ENCODE peak calls at places on chromosomes 3 and 15, in nine cellular contexts. Z, B, W, E, T, L, U, M and Y are unnamed samples.

GRCh38 chr3:187983484-187984124 is 170.4 kb upstream of the LPP start:
- DNase-seq in Z (peak), B (no peak), W (no peak), E (no peak), T (no peak), L (no peak), U (no peak), M (no peak), Y (no peak)

GRCh38 chr3:52836471-52836845 is 1.6 kb upstream of the MUSTN1 start:
- DNase-seq in Z (no peak), B (no peak), W (no peak), E (no peak), T (no peak), L (no peak), U (no peak), M (no peak), Y (no peak)

GRCh38 chr3:61132062-61132461 is 119.2 kb downstream of the FHIT start:
- DNase-seq in Z (no peak), B (no peak), W (no peak), E (no peak), T (no peak), L (no peak), U (no peak), M (no peak), Y (no peak)

GRCh38 chr15:65101891-65102708 is 12.9 kb downstream of the UBAP1L start:
- DNase-seq in Z (no peak), B (peak), W (no peak), E (no peak), T (no peak), L (peak), U (peak), M (no peak), Y (peak)

GRCh38 chr3:43152649-43153048 is 46.8 kb upstream of the POMGNT2 start:
- DNase-seq in Z (no peak), B (no peak), W (no peak), E (no peak), T (no peak), L (no peak), U (no peak), M (peak), Y (no peak)

GRCh38 chr3:44280631-44281030 is 38.9 kb downstream of the TOPAZ1 start:
- DNase-seq in Z (no peak), B (no peak), W (no peak), E (no peak), T (no peak), L (peak), U (no peak), M (no peak), Y (no peak)

GRCh38 chr15:70605606-70606410 is 157.6 kb downstream of the UACA start:
- DNase-seq in Z (peak), B (no peak), W (no peak), E (no peak), T (peak), L (peak), U (no peak), M (peak), Y (no peak)

GRCh38 chr3:186901135-186901734 is 29.1 kb upstream of the ST6GAL1 start:
- DNase-seq in Z (no peak), B (no peak), W (no peak), E (no peak), T (no peak), L (no peak), U (no peak), M (peak), Y (no peak)

GRCh38 chr3:61663728-61664492 is 102.5 kb downstream of the PTPRG start:
- DNase-seq in Z (no peak), B (no peak), W (no peak), E (no peak), T (peak), L (peak), U (no peak), M (peak), Y (no peak)

GRCh38 chr3:165459111-165459510 is 262.9 kb upstream of the SLITRK3 start:
- DNase-seq in Z (no peak), B (no peak), W (no peak), E (no peak), T (no peak), L (no peak), U (no peak), M (no peak), Y (no peak)

GRCh38 chr3:181313379-181313778 is 323.8 kb upstream of the DNAJC19 start:
- DNase-seq in Z (no peak), B (no peak), W (no peak), E (no peak), T (no peak), L (no peak), U (peak), M (no peak), Y (no peak)

GRCh38 chr3:150409125-150409526 is 1.0 kb downstream of the TSC22D2 start:
- DNase-seq in Z (no peak), B (no peak), W (no peak), E (no peak), T (no peak), L (no peak), U (no peak), M (no peak), Y (no peak)

GRCh38 chr3:169619793-169620192 is 43.7 kb downstream of the MECOM start:
- DNase-seq in Z (no peak), B (no peak), W (no peak), E (no peak), T (no peak), L (peak), U (no peak), M (no peak), Y (no peak)

GRCh38 chr15:59166601-59167265 is 39.9 kb upstream of the LDHAL6B start:
- DNase-seq in Z (no peak), B (no peak), W (no peak), E (no peak), T (no peak), L (no peak), U (no peak), M (no peak), Y (no peak)

GRCh38 chr15:67018451-67018850 is 47.0 kb upstream of the SMAD3 start:
- DNase-seq in Z (no peak), B (no peak), W (no peak), E (no peak), T (no peak), L (no peak), U (no peak), M (no peak), Y (no peak)

GRCh38 chr3:41881233-41881821 is 80.6 kb downstream of the ULK4 start:
- DNase-seq in Z (no peak), B (peak), W (no peak), E (no peak), T (peak), L (peak), U (no peak), M (peak), Y (peak)

GRCh38 chr15:50452927-50453326 is 28.7 kb downstream of the USP8 start:
- DNase-seq in Z (no peak), B (no peak), W (no peak), E (no peak), T (peak), L (no peak), U (no peak), M (peak), Y (no peak)

GRCh38 chr15:49855917-49856637 is 235.2 kb downstream of the DTWD1 start:
- DNase-seq in Z (no peak), B (no peak), W (no peak), E (no peak), T (peak), L (no peak), U (no peak), M (peak), Y (no peak)

GRCh38 chr15:67579967-67580366 is 37.5 kb downstream of the MAP2K5 start:
- DNase-seq in Z (no peak), B (no peak), W (no peak), E (no peak), T (no peak), L (no peak), U (no peak), M (no peak), Y (no peak)

GRCh38 chr3:37255990-37256308 is 81.6 kb upstream of the LRRFIP2 start:
- DNase-seq in Z (no peak), B (no peak), W (no peak), E (no peak), T (no peak), L (no peak), U (no peak), M (peak), Y (no peak)

GRCh38 chr15:68183886-68184285 is 21.2 kb downstream of the CALML4 start:
- DNase-seq in Z (no peak), B (no peak), W (no peak), E (no peak), T (peak), L (no peak), U (no peak), M (peak), Y (no peak)

GRCh38 chr3:64133991-64134390 is 91.3 kb downstream of the PRICKLE2 start:
- DNase-seq in Z (no peak), B (no peak), W (no peak), E (no peak), T (no peak), L (no peak), U (no peak), M (no peak), Y (no peak)

GRCh38 chr3:184985586-184985985 is 167.3 kb downstream of the C3orf70 start:
- DNase-seq in Z (no peak), B (no peak), W (no peak), E (no peak), T (no peak), L (no peak), U (no peak), M (no peak), Y (no peak)

GRCh38 chr3:139934557-139935070 is 371 bp upstream of the CLSTN2 start:
- DNase-seq in Z (peak), B (peak), W (peak), E (no peak), T (peak), L (peak), U (peak), M (no peak), Y (no peak)

GRCh38 chr15:70362911-70363310 is 265.2 kb upstream of the TLE3 start:
- DNase-seq in Z (peak), B (peak), W (no peak), E (no peak), T (peak), L (peak), U (peak), M (peak), Y (peak)

GRCh38 chr3:194083253-194084224 is 52.4 kb upstream of the HES1 start:
- DNase-seq in Z (no peak), B (no peak), W (no peak), E (peak), T (no peak), L (no peak), U (no peak), M (peak), Y (no peak)

GRCh38 chr3:28286595-28286994 is 45.2 kb downstream of the CMC1 start:
- DNase-seq in Z (no peak), B (no peak), W (no peak), E (no peak), T (peak), L (peak), U (no peak), M (peak), Y (no peak)

GRCh38 chr3:43378066-43378935 is 92.0 kb downstream of the SNRK start:
- DNase-seq in Z (no peak), B (no peak), W (no peak), E (peak), T (peak), L (peak), U (peak), M (peak), Y (no peak)

GRCh38 chr3:73734376-73734775 is 109.6 kb upstream of the PDZRN3 start:
- DNase-seq in Z (no peak), B (no peak), W (no peak), E (no peak), T (no peak), L (no peak), U (no peak), M (no peak), Y (no peak)

GRCh38 chr3:129412542-129413198 is 15.8 kb downstream of the EFCAB12 start:
- DNase-seq in Z (no peak), B (no peak), W (no peak), E (no peak), T (peak), L (no peak), U (no peak), M (no peak), Y (peak)

GRCh38 chr3:175598740-175599139 is 739.6 kb downstream of the NAALADL2 start:
- DNase-seq in Z (no peak), B (no peak), W (no peak), E (no peak), T (no peak), L (no peak), U (no peak), M (no peak), Y (no peak)

GRCh38 chr15:85726446-85726845 is 68.3 kb downstream of the KLHL25 start:
- DNase-seq in Z (no peak), B (no peak), W (no peak), E (no peak), T (peak), L (no peak), U (no peak), M (peak), Y (no peak)

GRCh38 chr3:187739561-187740445 is 5.5 kb downstream of the BCL6 start:
- DNase-seq in Z (peak), B (peak), W (peak), E (peak), T (peak), L (peak), U (peak), M (peak), Y (peak)

GRCh38 chr15:62734706-62735105 is 307.8 kb upstream of the TPM1 start:
- DNase-seq in Z (no peak), B (no peak), W (no peak), E (no peak), T (no peak), L (peak), U (no peak), M (no peak), Y (no peak)

GRCh38 chr3:160778480-160778879 is 22.4 kb downstream of the PPM1L start:
- DNase-seq in Z (no peak), B (no peak), W (no peak), E (no peak), T (no peak), L (no peak), U (no peak), M (no peak), Y (no peak)
- TF ChIP-seq CTCF in Z (no peak), B (no peak), W (no peak), E (no peak), T (no peak), L (no peak), U (no peak), M (no peak), Y (no peak)

GRCh38 chr15:43510230-43511011 is 7.0 kb upstream of the MAP1A start:
- DNase-seq in Z (peak), B (peak), W (peak), E (peak), T (peak), L (peak), U (peak), M (peak), Y (peak)
- TF ChIP-seq CTCF in Z (peak), B (peak), W (peak), E (peak), T (peak), L (peak), U (peak), M (peak), Y (no peak)

DNA sequence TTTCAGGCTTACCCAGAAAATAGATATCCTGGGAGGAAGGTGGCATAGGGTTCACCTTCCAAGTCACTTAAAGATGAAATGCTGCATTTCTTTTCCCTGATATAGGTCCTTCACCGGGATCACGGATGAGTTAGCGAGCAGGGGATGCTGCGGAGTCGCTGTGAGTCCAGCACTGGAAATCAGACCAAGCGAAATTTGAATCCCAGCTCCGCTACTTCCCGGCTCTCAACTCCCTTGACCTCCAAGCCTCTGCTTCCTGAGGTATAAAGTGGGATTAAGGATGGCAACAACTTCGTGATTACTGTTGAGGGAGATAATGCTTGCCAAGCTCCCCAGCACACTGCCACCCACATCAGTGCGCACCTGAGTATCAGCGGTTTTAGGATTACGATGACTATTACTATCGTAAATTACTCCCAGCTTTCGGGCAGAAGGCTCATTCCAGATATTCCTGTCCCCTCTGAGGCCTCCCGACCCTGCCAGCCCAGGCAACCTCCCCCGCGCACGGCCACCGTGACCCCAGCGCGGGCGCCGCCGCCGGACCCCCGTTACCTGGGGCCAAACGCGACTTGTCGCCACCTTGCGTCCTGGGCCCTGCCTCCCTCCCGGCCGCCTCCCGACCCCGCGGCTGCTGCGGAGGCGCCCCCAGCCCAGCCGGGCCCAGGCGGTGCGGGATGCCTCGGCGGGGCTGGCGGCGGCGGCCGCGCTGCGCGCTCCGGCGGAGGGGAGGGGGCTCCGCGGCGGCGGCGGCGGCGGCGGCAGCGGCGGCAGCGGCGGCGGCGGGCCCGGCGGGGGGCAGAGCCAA is 542 bp upstream of the GPR27 start:
- DNase-seq in Z (no peak), B (peak), W (no peak), E (no peak), T (no peak), L (peak), U (peak), M (no peak), Y (no peak)
- TF ChIP-seq CTCF in Z (no peak), B (no peak), W (no peak), E (no peak), T (no peak), L (peak), U (no peak), M (no peak), Y (no peak)

GRCh38 chr15:40812721-40813425 is 5.6 kb upstream of the DNAJC17 start:
- DNase-seq in Z (no peak), B (no peak), W (no peak), E (no peak), T (no peak), L (no peak), U (no peak), M (no peak), Y (no peak)
- TF ChIP-seq CTCF in Z (no peak), B (no peak), W (no peak), E (no peak), T (no peak), L (no peak), U (no peak), M (no peak), Y (no peak)

DNA sequence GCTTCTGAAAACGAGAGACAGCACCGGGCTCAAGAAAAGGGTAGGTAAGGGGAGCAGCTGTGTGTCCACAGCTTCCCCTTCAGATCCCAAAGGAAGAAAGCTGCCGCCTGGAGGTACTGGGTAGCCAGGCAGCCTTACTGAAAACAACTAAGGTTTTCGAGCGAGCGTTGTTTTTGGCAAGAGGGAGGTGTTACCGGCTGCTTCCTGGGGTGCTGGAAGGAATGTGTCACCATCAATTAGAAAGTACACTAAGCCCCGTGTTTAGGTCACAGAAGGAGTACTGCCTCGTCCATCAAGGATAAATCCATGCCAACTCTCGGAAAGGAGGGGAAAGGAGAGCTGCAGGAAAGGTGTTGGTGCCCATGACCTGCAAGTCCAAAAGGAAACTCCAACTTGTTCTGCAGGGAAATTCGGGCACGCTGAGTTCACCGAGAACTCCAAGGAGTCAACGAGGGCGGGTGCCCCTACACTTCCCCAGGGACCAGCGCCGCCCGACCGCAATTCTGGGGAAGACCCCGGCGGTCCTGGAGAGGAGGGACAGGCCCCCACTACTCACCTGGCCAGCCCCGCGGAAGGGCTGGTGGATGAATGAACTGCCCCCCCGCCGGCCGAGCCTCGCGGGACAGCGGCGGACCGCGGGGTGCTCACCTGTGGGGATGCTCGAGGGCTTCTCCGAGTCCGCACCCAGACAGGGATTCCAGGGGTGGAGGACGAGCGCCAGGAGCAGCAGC is 586 bp downstream of the PLOD2 start:
- DNase-seq in Z (peak), B (peak), W (peak), E (no peak), T (peak), L (peak), U (peak), M (peak), Y (peak)
- TF ChIP-seq CTCF in Z (peak), B (no peak), W (peak), E (no peak), T (peak), L (peak), U (peak), M (peak), Y (no peak)

DNA sequence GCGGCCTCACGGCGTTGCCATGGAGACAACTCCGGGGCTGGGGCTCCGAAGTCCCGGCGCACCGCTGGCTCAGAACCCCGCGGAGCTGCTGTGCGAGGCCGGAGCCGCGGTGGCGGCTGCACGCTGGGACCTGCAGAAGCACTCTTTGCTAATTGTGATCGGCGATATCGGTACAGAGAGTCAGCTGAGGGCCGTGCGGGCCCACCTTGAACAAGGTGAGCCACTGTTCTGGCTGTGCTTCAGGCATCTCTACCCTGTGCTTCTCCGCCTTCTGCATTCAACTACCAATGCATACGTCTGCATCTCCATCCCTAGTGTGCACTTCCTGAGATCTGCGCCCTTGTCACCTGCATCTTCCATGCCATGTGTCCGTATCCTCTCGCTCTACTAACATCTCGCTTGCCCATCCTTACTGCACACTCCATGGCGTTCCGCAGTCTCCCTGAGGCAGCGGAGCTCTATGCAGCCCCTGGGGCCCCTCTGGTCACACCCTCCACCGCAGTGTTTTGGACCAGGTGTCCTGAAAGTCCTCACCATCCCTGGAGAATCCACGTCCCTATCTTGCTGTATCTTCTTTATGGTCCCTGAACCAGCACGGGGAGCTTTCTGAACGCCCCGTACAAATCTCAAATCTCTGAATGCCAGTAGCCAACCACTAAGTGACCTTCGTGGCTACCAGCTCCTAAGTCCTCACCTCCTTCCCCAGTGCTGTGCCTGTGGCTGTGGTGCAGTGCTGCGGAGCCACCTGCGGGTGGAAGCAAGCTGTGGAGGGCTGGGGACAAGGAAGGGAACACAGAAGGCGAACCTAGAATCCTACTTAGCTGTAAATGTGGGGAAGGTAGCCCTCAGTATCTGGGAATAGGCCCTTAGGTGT is 6.2 kb upstream of the MAP1A start:
- DNase-seq in Z (no peak), B (peak), W (no peak), E (no peak), T (no peak), L (peak), U (peak), M (no peak), Y (peak)
- TF ChIP-seq CTCF in Z (peak), B (no peak), W (no peak), E (no peak), T (peak), L (peak), U (peak), M (peak), Y (no peak)

GRCh38 chr3:123745184-123745855 is 138.8 kb downstream of the MYLK start:
- DNase-seq in Z (no peak), B (no peak), W (no peak), E (no peak), T (peak), L (peak), U (no peak), M (peak), Y (no peak)
- TF ChIP-seq CTCF in Z (peak), B (no peak), W (peak), E (no peak), T (peak), L (peak), U (no peak), M (peak), Y (no peak)